ENCODE peak calls at places on chromosome 18, in four cellular contexts. V is RPMI7951, Y is left lobe of liver, J is heart right ventricle. U is an unnamed sample.

GRCh38 chr18:158128-159036 is at the start of gene USP14:
- DNase-seq in J (peak), Y (peak), V (peak), U (peak)

GRCh38 chr18:76495435-76496199 is 575 bp upstream of the ZNF516 start:
- DNase-seq in J (peak), V (peak), Y (no peak), U (no peak)

GRCh38 chr18:12657048-12657848 is 659 bp downstream of the SPIRE1 start:
- DNase-seq in J (peak), Y (peak), V (peak), U (peak)

GRCh38 chr18:78891185-78891762 is 88.3 kb upstream of the SALL3 start:
- DNase-seq in J (no peak), Y (no peak), V (no peak), U (no peak)

GRCh38 chr18:57803119-57803969 is at the start of gene ATP8B1:
- DNase-seq in J (peak), Y (peak), V (peak), U (peak)

GRCh38 chr18:2070636-2071035 is 500.7 kb downstream of the METTL4 start:
- DNase-seq in J (no peak), V (no peak), Y (no peak), U (no peak)

GRCh38 chr18:59479776-59480175 is 120.7 kb upstream of the LMAN1 start:
- DNase-seq in J (no peak), V (no peak), Y (no peak), U (no peak)

GRCh38 chr18:75073654-75074053 is 135.3 kb downstream of the PTGR3 start:
- DNase-seq in J (no peak), Y (no peak), V (no peak), U (no peak)

GRCh38 chr18:75176849-75177248 is 32.1 kb downstream of the PTGR3 start:
- DNase-seq in Y (no peak), J (no peak), V (no peak), U (no peak)

GRCh38 chr18:57437433-57437781 is 2.2 kb downstream of the ONECUT2 start:
- DNase-seq in Y (peak), J (no peak), V (no peak), U (no peak)

GRCh38 chr18:57666818-57667497 is 45.3 kb upstream of the NARS1 start:
- DNase-seq in V (peak), Y (no peak), J (no peak), U (no peak)

GRCh38 chr18:79789901-79790885 is 7.5 kb upstream of the KCNG2 start:
- DNase-seq in J (no peak), V (no peak), Y (no peak), U (no peak)

GRCh38 chr18:38368886-38369285 is 803.3 kb upstream of the CELF4 start:
- DNase-seq in Y (no peak), J (no peak), V (no peak), U (no peak)

GRCh38 chr18:62634991-62635630 is 80.2 kb upstream of the PHLPP1 start:
- DNase-seq in V (peak), J (no peak), Y (no peak), U (no peak)

GRCh38 chr18:58886864-58887612 is 22.4 kb downstream of the ZNF532 start:
- DNase-seq in J (no peak), V (no peak), Y (no peak), U (no peak)

GRCh38 chr18:61578846-61579245 is 245.6 kb downstream of the CDH20 start:
- DNase-seq in Y (no peak), V (no peak), J (no peak), U (no peak)

GRCh38 chr18:58723810-58724602 is 52.7 kb downstream of the MALT1 start:
- DNase-seq in V (no peak), J (no peak), Y (no peak), U (no peak)

GRCh38 chr18:44036500-44036899 is 644.2 kb upstream of the SETBP1 start:
- DNase-seq in J (peak), Y (no peak), V (no peak), U (no peak)

GRCh38 chr18:9743200-9744016 is 35.3 kb downstream of the RAB31 start:
- DNase-seq in V (peak), J (no peak), Y (no peak), U (peak)

GRCh38 chr18:55444496-55444895 is 143.5 kb downstream of the TCF4 start:
- DNase-seq in Y (no peak), J (no peak), V (no peak), U (no peak)

GRCh38 chr18:27202771-27203170 is 17.7 kb upstream of the CHST9 start:
- DNase-seq in J (no peak), Y (no peak), V (no peak), U (no peak)

GRCh38 chr18:54882318-54882717 is 54.0 kb downstream of the RAB27B start:
- DNase-seq in J (no peak), V (no peak), Y (no peak), U (no peak)

U was measured in ureter.